ENCODE peak calls at places on chromosome 17, in seven cellular contexts. One of them, this sample, is unnamed.

GRCh38 chr17:28225271-28225670 is 93.7 kb upstream of the TMEM97 start:
- DNase-seq in central memory CD4-positive, alpha-beta T cell: no peak
- DNase-seq in activated CD8-positive, alpha-beta memory T cell treated with anti-CD3 and anti-CD28 coated beads for 1 hour: no peak
- DNase-seq in tibial artery: no peak
- DNase-seq in ovary: no peak
- DNase-seq in ACHN: no peak
- DNase-seq in foreskin melanocyte: no peak
- DNase-seq in this sample: no peak

GRCh38 chr17:58534901-58535421 is 20.5 kb upstream of the MTMR4 start:
- DNase-seq in central memory CD4-positive, alpha-beta T cell: no peak
- DNase-seq in activated CD8-positive, alpha-beta memory T cell treated with anti-CD3 and anti-CD28 coated beads for 1 hour: no peak
- DNase-seq in tibial artery: no peak
- DNase-seq in ovary: no peak
- DNase-seq in ACHN: peak
- DNase-seq in foreskin melanocyte: no peak
- DNase-seq in this sample: no peak

GRCh38 chr17:32341141-32341856 is 674 bp downstream of the C17orf75 start:
- DNase-seq in central memory CD4-positive, alpha-beta T cell: peak
- DNase-seq in activated CD8-positive, alpha-beta memory T cell treated with anti-CD3 and anti-CD28 coated beads for 1 hour: no peak
- DNase-seq in tibial artery: no peak
- DNase-seq in ovary: no peak
- DNase-seq in ACHN: peak
- DNase-seq in foreskin melanocyte: no peak
- DNase-seq in this sample: peak

GRCh38 chr17:42183741-42184711 is 1.2 kb downstream of the HCRT start:
- DNase-seq in central memory CD4-positive, alpha-beta T cell: peak
- DNase-seq in activated CD8-positive, alpha-beta memory T cell treated with anti-CD3 and anti-CD28 coated beads for 1 hour: peak
- DNase-seq in tibial artery: peak
- DNase-seq in ovary: peak
- DNase-seq in ACHN: peak
- DNase-seq in foreskin melanocyte: peak
- DNase-seq in this sample: peak

GRCh38 chr17:66944365-66945203 is 19.9 kb upstream of the CACNG4 start:
- DNase-seq in central memory CD4-positive, alpha-beta T cell: no peak
- DNase-seq in activated CD8-positive, alpha-beta memory T cell treated with anti-CD3 and anti-CD28 coated beads for 1 hour: no peak
- DNase-seq in tibial artery: no peak
- DNase-seq in ovary: no peak
- DNase-seq in ACHN: no peak
- DNase-seq in foreskin melanocyte: no peak
- DNase-seq in this sample: no peak

GRCh38 chr17:46984341-46984740 is 5.3 kb upstream of the RPRML start:
- DNase-seq in central memory CD4-positive, alpha-beta T cell: no peak
- DNase-seq in activated CD8-positive, alpha-beta memory T cell treated with anti-CD3 and anti-CD28 coated beads for 1 hour: no peak
- DNase-seq in tibial artery: no peak
- DNase-seq in ovary: no peak
- DNase-seq in ACHN: no peak
- DNase-seq in foreskin melanocyte: no peak
- DNase-seq in this sample: no peak

GRCh38 chr17:39927928-39928867 is 666 bp downstream of the LRRC3C start:
- DNase-seq in central memory CD4-positive, alpha-beta T cell: no peak
- DNase-seq in activated CD8-positive, alpha-beta memory T cell treated with anti-CD3 and anti-CD28 coated beads for 1 hour: no peak
- DNase-seq in tibial artery: peak
- DNase-seq in ovary: peak
- DNase-seq in ACHN: peak
- DNase-seq in foreskin melanocyte: no peak
- DNase-seq in this sample: no peak

GRCh38 chr17:20281860-20282259 is 185.5 kb downstream of the LGALS9B start:
- DNase-seq in central memory CD4-positive, alpha-beta T cell: no peak
- DNase-seq in activated CD8-positive, alpha-beta memory T cell treated with anti-CD3 and anti-CD28 coated beads for 1 hour: no peak
- DNase-seq in tibial artery: peak
- DNase-seq in ovary: no peak
- DNase-seq in ACHN: no peak
- DNase-seq in foreskin melanocyte: no peak
- DNase-seq in this sample: no peak

GRCh38 chr17:31582151-31582907 is 190.9 kb downstream of the RAB11FIP4 start:
- DNase-seq in central memory CD4-positive, alpha-beta T cell: no peak
- DNase-seq in activated CD8-positive, alpha-beta memory T cell treated with anti-CD3 and anti-CD28 coated beads for 1 hour: no peak
- DNase-seq in tibial artery: peak
- DNase-seq in ovary: peak
- DNase-seq in ACHN: peak
- DNase-seq in foreskin melanocyte: no peak
- DNase-seq in this sample: peak

GRCh38 chr17:37168731-37169353 is 206.9 kb upstream of the C17orf78 start:
- DNase-seq in central memory CD4-positive, alpha-beta T cell: no peak
- DNase-seq in activated CD8-positive, alpha-beta memory T cell treated with anti-CD3 and anti-CD28 coated beads for 1 hour: no peak
- DNase-seq in tibial artery: no peak
- DNase-seq in ovary: no peak
- DNase-seq in ACHN: no peak
- DNase-seq in foreskin melanocyte: no peak
- DNase-seq in this sample: no peak

GRCh38 chr17:1485311-1485747 is 7.2 kb downstream of the MYO1C start:
- DNase-seq in central memory CD4-positive, alpha-beta T cell: no peak
- DNase-seq in activated CD8-positive, alpha-beta memory T cell treated with anti-CD3 and anti-CD28 coated beads for 1 hour: no peak
- DNase-seq in tibial artery: no peak
- DNase-seq in ovary: peak
- DNase-seq in ACHN: peak
- DNase-seq in foreskin melanocyte: no peak
- DNase-seq in this sample: no peak

GRCh38 chr17:16446338-16446983 is 31.1 kb downstream of the TRPV2 start:
- DNase-seq in central memory CD4-positive, alpha-beta T cell: no peak
- DNase-seq in activated CD8-positive, alpha-beta memory T cell treated with anti-CD3 and anti-CD28 coated beads for 1 hour: no peak
- DNase-seq in tibial artery: no peak
- DNase-seq in ovary: no peak
- DNase-seq in ACHN: no peak
- DNase-seq in foreskin melanocyte: no peak
- DNase-seq in this sample: no peak

GRCh38 chr17:67500261-67500660 is 123.2 kb downstream of the PITPNC1 start:
- DNase-seq in central memory CD4-positive, alpha-beta T cell: no peak
- DNase-seq in activated CD8-positive, alpha-beta memory T cell treated with anti-CD3 and anti-CD28 coated beads for 1 hour: no peak
- DNase-seq in tibial artery: no peak
- DNase-seq in ovary: no peak
- DNase-seq in ACHN: no peak
- DNase-seq in foreskin melanocyte: no peak
- DNase-seq in this sample: no peak